ENCODE peak calls at places on chromosomes 11 and 22, in four cellular contexts. One of them, this sample, is unnamed.
A peak's percentile ranks its signal among the peaks of the same experiment; 100 is the strongest.

GRCh38 chr11:59960502-59961381 is 3.1 kb upstream of the OOSP4A start:
- DNase-seq in neural progenitor cell: no peak
- DNase-seq in BJ: no peak
- DNase-seq in mesothelial cell of epicardium: no peak
- DNase-seq in this sample: no peak

GRCh38 chr11:131977231-131977630 is 606.8 kb downstream of the NTM start:
- DNase-seq in neural progenitor cell: peak; percentile 40
- DNase-seq in BJ: peak; percentile 4
- DNase-seq in mesothelial cell of epicardium: no peak
- DNase-seq in this sample: peak; percentile 30

GRCh38 chr11:123069878-123070821 is 8.2 kb upstream of the HSPA8 start:
- DNase-seq in neural progenitor cell: no peak
- DNase-seq in BJ: no peak
- DNase-seq in mesothelial cell of epicardium: no peak
- DNase-seq in this sample: no peak

GRCh38 chr11:45599161-45599943 is 66.1 kb downstream of the CHST1 start:
- DNase-seq in neural progenitor cell: no peak
- DNase-seq in BJ: no peak
- DNase-seq in mesothelial cell of epicardium: no peak
- DNase-seq in this sample: no peak

GRCh38 chr11:15327786-15328231 is 213.1 kb downstream of the INSC start:
- DNase-seq in neural progenitor cell: peak; percentile 88
- DNase-seq in BJ: no peak
- DNase-seq in mesothelial cell of epicardium: peak; percentile 45
- DNase-seq in this sample: peak; percentile 2

GRCh38 chr11:68806931-68807844 is 34.5 kb downstream of the CPT1A start:
- DNase-seq in neural progenitor cell: no peak
- DNase-seq in BJ: peak; percentile 31
- DNase-seq in mesothelial cell of epicardium: no peak
- DNase-seq in this sample: peak; percentile 27

GRCh38 chr11:36744375-36745168 is 146.5 kb upstream of the RAG2 start:
- DNase-seq in neural progenitor cell: peak; percentile 85
- DNase-seq in BJ: no peak
- DNase-seq in mesothelial cell of epicardium: peak; percentile 49
- DNase-seq in this sample: peak; percentile 14

GRCh38 chr22:31876156-31877035 is 67.9 kb upstream of the YWHAH start:
- DNase-seq in neural progenitor cell: no peak
- DNase-seq in BJ: peak; percentile 18
- DNase-seq in mesothelial cell of epicardium: no peak
- DNase-seq in this sample: no peak

GRCh38 chr11:46279393-46280099 is 2.1 kb downstream of the CREB3L1 start:
- DNase-seq in neural progenitor cell: peak; percentile 49
- DNase-seq in BJ: no peak
- DNase-seq in mesothelial cell of epicardium: no peak
- DNase-seq in this sample: no peak

GRCh38 chr11:86136542-86136941 is 67.7 kb upstream of the PICALM start:
- DNase-seq in neural progenitor cell: no peak
- DNase-seq in BJ: no peak
- DNase-seq in mesothelial cell of epicardium: no peak
- DNase-seq in this sample: no peak

GRCh38 chr11:115141715-115142114 is 362.5 kb downstream of the CADM1 start:
- DNase-seq in neural progenitor cell: no peak
- DNase-seq in BJ: no peak
- DNase-seq in mesothelial cell of epicardium: no peak
- DNase-seq in this sample: no peak

GRCh38 chr22:42160830-42161696 is 30.5 kb upstream of the CYP2D6 start:
- DNase-seq in neural progenitor cell: no peak
- DNase-seq in BJ: no peak
- DNase-seq in mesothelial cell of epicardium: no peak
- DNase-seq in this sample: no peak

GRCh38 chr11:15145635-15146034 is 30.9 kb downstream of the INSC start:
- DNase-seq in neural progenitor cell: no peak
- DNase-seq in BJ: no peak
- DNase-seq in mesothelial cell of epicardium: no peak
- DNase-seq in this sample: no peak

GRCh38 chr22:38718414-38718813 is 12.7 kb downstream of the GTPBP1 start:
- DNase-seq in neural progenitor cell: peak; percentile 41
- DNase-seq in BJ: no peak
- DNase-seq in mesothelial cell of epicardium: no peak
- DNase-seq in this sample: no peak

GRCh38 chr22:50485221-50486131 is 1.2 kb upstream of the MIOX start:
- DNase-seq in neural progenitor cell: no peak
- DNase-seq in BJ: no peak
- DNase-seq in mesothelial cell of epicardium: no peak
- DNase-seq in this sample: no peak

GRCh38 chr11:65915821-65916251 is 3.0 kb downstream of the C11orf68 start:
- DNase-seq in neural progenitor cell: no peak
- DNase-seq in BJ: peak; percentile 89
- DNase-seq in mesothelial cell of epicardium: no peak
- DNase-seq in this sample: peak; percentile 89

GRCh38 chr22:24099661-24100060 is 81.6 kb upstream of the SUSD2 start:
- DNase-seq in neural progenitor cell: no peak
- DNase-seq in BJ: no peak
- DNase-seq in mesothelial cell of epicardium: no peak
- DNase-seq in this sample: no peak

GRCh38 chr11:85769758-85770157 is 41.2 kb downstream of the SYTL2 start:
- DNase-seq in neural progenitor cell: no peak
- DNase-seq in BJ: no peak
- DNase-seq in mesothelial cell of epicardium: no peak
- DNase-seq in this sample: no peak

GRCh38 chr11:117435296-117435695 is 107.6 kb downstream of the CEP164 start:
- DNase-seq in neural progenitor cell: no peak
- DNase-seq in BJ: no peak
- DNase-seq in mesothelial cell of epicardium: no peak
- DNase-seq in this sample: no peak

GRCh38 chr22:23180893-23181762 is 819 bp downstream of the BCR start:
- DNase-seq in neural progenitor cell: peak; percentile 27
- DNase-seq in BJ: no peak
- DNase-seq in mesothelial cell of epicardium: no peak
- DNase-seq in this sample: no peak

GRCh38 chr22:44458044-44459020 is 39.7 kb downstream of the RTL6 start:
- DNase-seq in neural progenitor cell: no peak
- DNase-seq in BJ: no peak
- DNase-seq in mesothelial cell of epicardium: no peak
- DNase-seq in this sample: no peak

GRCh38 chr11:71222318-71223080 is 29.9 kb downstream of the SHANK2 start:
- DNase-seq in neural progenitor cell: no peak
- DNase-seq in BJ: no peak
- DNase-seq in mesothelial cell of epicardium: no peak
- DNase-seq in this sample: no peak

GRCh38 chr11:45280449-45280848 is 5.7 kb downstream of the SYT13 start:
- DNase-seq in neural progenitor cell: no peak
- DNase-seq in BJ: no peak
- DNase-seq in mesothelial cell of epicardium: no peak
- DNase-seq in this sample: no peak

GRCh38 chr11:26286472-26287066 is 45.4 kb upstream of the ANO3 start:
- DNase-seq in neural progenitor cell: peak; percentile 87
- DNase-seq in BJ: no peak
- DNase-seq in mesothelial cell of epicardium: no peak
- DNase-seq in this sample: no peak

This sample was measured in non-pigmented ciliary epithelial cell.